ENCODE peak calls at places on chromosomes 4 and X, in six cellular contexts. One of them, this sample, is unnamed. For H3K4me1, the result is how much of the 10 kb centered on the place peaks cover.

GRCh38 chr4:168484626-168485025 is 4.3 kb upstream of the DDX60L start:
- DNase-seq in transverse colon: no peak
- DNase-seq in tibial nerve: no peak
- DNase-seq in right lobe of liver: no peak
- DNase-seq in H1: no peak
- DNase-seq in ovary: no peak
- DNase-seq in this sample: no peak

GRCh38 chr4:74109116-74109791 is 10.3 kb upstream of the CXCL2 start:
- DNase-seq in transverse colon: peak
- DNase-seq in tibial nerve: peak
- DNase-seq in right lobe of liver: no peak
- DNase-seq in H1: no peak
- DNase-seq in ovary: no peak
- DNase-seq in this sample: peak

GRCh38 chr4:47071863-47072441 is 40.6 kb downstream of the GABRB1 start:
- DNase-seq in transverse colon: no peak
- DNase-seq in tibial nerve: no peak
- DNase-seq in right lobe of liver: no peak
- DNase-seq in H1: no peak
- DNase-seq in ovary: no peak
- DNase-seq in this sample: no peak

GRCh38 chr4:74258949-74259348 is 49.3 kb upstream of the EPGN start:
- DNase-seq in transverse colon: peak
- DNase-seq in tibial nerve: peak
- DNase-seq in right lobe of liver: no peak
- DNase-seq in H1: no peak
- DNase-seq in ovary: no peak
- DNase-seq in this sample: peak

GRCh38 chr4:8244001-8244757 is 25.4 kb upstream of the HTRA3 start:
- DNase-seq in transverse colon: no peak
- DNase-seq in tibial nerve: no peak
- DNase-seq in right lobe of liver: peak
- DNase-seq in H1: no peak
- DNase-seq in ovary: no peak
- DNase-seq in this sample: no peak

GRCh38 chrX:154002215-154002719 is 17.4 kb downstream of the IRAK1 start:
- DNase-seq in transverse colon: peak
- DNase-seq in tibial nerve: no peak
- DNase-seq in right lobe of liver: no peak
- DNase-seq in H1: no peak
- DNase-seq in ovary: no peak
- DNase-seq in this sample: peak

GRCh38 chr4:186016796-186017195 is 52.2 kb upstream of the TLR3 start:
- DNase-seq in transverse colon: no peak
- DNase-seq in tibial nerve: no peak
- DNase-seq in right lobe of liver: no peak
- DNase-seq in H1: no peak
- DNase-seq in ovary: no peak
- DNase-seq in this sample: peak

GRCh38 chr4:154858166-154858565 is 77.1 kb downstream of the RBM46 start:
- DNase-seq in transverse colon: no peak
- DNase-seq in tibial nerve: no peak
- DNase-seq in right lobe of liver: no peak
- DNase-seq in H1: no peak
- DNase-seq in ovary: no peak
- DNase-seq in this sample: no peak

GRCh38 chr4:182478475-182478874 is 235.3 kb downstream of the TENM3 start:
- DNase-seq in transverse colon: no peak
- DNase-seq in tibial nerve: no peak
- DNase-seq in right lobe of liver: no peak
- DNase-seq in H1: no peak
- DNase-seq in ovary: no peak
- DNase-seq in this sample: no peak

GRCh38 chrX:134525086-134525792 is 65.3 kb downstream of the HPRT1 start:
- DNase-seq in transverse colon: no peak
- DNase-seq in tibial nerve: no peak
- DNase-seq in right lobe of liver: no peak
- DNase-seq in H1: no peak
- DNase-seq in ovary: no peak
- DNase-seq in this sample: no peak

GRCh38 chrX:68432648-68433047 is 647 bp downstream of the OPHN1 start:
- DNase-seq in transverse colon: no peak
- DNase-seq in tibial nerve: no peak
- DNase-seq in right lobe of liver: no peak
- DNase-seq in H1: no peak
- DNase-seq in ovary: no peak
- DNase-seq in this sample: peak

GRCh38 chr4:39662683-39663082 is 24.0 kb upstream of the SMIM14 start:
- DNase-seq in transverse colon: no peak
- DNase-seq in tibial nerve: no peak
- DNase-seq in right lobe of liver: no peak
- DNase-seq in H1: no peak
- DNase-seq in ovary: no peak
- DNase-seq in this sample: no peak

GRCh38 chr4:9703391-9703790 is 78.0 kb upstream of the DRD5 start:
- DNase-seq in transverse colon: peak
- DNase-seq in tibial nerve: peak
- DNase-seq in right lobe of liver: no peak
- DNase-seq in H1: peak
- DNase-seq in ovary: peak
- DNase-seq in this sample: peak

GRCh38 chr4:139550724-139551429 is 5.1 kb downstream of the SETD7 start:
- DNase-seq in transverse colon: no peak
- DNase-seq in tibial nerve: no peak
- DNase-seq in right lobe of liver: no peak
- DNase-seq in H1: no peak
- DNase-seq in ovary: peak
- DNase-seq in this sample: peak
- H3K4me1 ChIP-seq in transverse colon: under half
- H3K4me1 ChIP-seq in tibial nerve: half or more
- H3K4me1 ChIP-seq in right lobe of liver: under half
- H3K4me1 ChIP-seq in H1: under half
- H3K4me1 ChIP-seq in ovary: under half
- H3K4me1 ChIP-seq in this sample: under half

DNA sequence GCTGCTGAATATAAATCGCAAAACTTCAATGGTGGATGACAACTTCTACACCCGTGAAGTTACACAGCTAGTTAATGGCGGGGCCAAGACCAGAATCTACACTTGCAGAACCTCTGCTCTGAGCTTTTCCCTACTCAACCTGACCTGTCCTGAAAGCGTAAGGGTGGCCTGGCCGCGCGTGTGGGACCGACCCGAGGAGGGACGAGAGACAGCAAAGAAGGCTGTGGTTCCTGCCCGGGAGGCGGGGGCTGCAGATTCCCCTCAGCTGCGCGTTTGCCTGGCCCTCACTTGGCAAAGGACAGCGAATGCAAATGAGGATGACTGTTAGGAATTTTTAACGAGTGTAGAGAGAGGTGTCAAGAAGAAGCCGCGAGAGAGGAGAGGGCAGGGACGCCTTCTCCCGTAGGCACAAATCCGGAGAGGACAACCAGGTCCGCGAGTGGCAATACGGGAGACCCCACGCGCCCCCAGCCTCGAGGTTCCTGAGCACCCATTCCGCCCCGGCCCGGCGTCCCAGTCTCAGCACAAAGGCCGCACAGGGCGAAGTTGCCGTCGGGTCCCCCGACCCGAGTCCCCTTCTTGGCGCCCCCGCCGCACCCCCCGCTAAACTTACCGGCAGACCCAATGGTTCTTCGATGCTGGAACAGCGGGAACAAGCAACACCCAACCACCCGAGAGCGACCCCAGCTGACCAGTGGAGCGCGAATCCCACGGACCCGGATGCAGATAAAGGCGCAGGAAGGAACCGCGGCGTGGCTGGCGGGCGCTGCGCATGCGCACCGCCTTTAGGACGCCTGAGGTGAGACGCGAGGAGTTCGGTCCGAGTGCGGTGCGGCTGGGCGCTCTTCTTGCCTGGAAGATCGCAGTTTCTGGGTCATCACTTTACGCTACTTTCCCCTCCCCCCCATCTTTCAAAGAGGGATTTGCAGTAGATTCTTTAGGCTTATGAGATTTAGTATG is at the start of gene GNPDA2:
- DNase-seq in transverse colon: peak
- DNase-seq in tibial nerve: peak
- DNase-seq in right lobe of liver: peak
- DNase-seq in H1: peak
- DNase-seq in ovary: peak
- DNase-seq in this sample: peak
- TF ChIP-seq POLR2A in transverse colon: peak
- TF ChIP-seq POLR2A in tibial nerve: peak
- TF ChIP-seq POLR2A in right lobe of liver: peak
- TF ChIP-seq POLR2A in H1: peak
- TF ChIP-seq POLR2A in ovary: peak
- TF ChIP-seq POLR2A in this sample: no peak

DNA sequence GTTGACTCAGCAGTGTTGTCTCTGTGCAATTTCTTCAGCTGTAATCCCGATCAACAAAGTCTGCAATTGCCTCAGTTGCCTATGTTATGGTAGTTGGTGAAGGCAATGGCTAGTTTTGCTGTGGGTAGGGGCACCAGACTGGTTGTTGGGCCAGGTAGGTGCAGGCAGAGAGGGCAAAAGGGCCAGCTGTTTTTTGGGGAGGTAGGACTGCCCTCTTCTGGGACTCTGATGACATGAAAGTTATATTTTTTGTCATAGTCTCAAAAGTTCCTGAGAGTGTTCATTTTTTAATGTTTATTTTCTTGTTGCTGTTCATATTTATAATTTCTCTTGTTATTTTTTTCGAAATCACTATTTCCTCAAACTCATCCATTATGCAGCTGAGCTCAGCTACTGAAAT is 25.1 kb downstream of the DCAF12L2 start:
- DNase-seq in transverse colon: no peak
- DNase-seq in tibial nerve: no peak
- DNase-seq in right lobe of liver: no peak
- DNase-seq in H1: no peak
- DNase-seq in ovary: no peak
- DNase-seq in this sample: no peak
- TF ChIP-seq CTCF in transverse colon: no peak
- TF ChIP-seq CTCF in tibial nerve: no peak
- TF ChIP-seq CTCF in right lobe of liver: no peak
- TF ChIP-seq CTCF in H1: no peak
- TF ChIP-seq CTCF in ovary: no peak
- TF ChIP-seq CTCF in this sample: no peak

DNA sequence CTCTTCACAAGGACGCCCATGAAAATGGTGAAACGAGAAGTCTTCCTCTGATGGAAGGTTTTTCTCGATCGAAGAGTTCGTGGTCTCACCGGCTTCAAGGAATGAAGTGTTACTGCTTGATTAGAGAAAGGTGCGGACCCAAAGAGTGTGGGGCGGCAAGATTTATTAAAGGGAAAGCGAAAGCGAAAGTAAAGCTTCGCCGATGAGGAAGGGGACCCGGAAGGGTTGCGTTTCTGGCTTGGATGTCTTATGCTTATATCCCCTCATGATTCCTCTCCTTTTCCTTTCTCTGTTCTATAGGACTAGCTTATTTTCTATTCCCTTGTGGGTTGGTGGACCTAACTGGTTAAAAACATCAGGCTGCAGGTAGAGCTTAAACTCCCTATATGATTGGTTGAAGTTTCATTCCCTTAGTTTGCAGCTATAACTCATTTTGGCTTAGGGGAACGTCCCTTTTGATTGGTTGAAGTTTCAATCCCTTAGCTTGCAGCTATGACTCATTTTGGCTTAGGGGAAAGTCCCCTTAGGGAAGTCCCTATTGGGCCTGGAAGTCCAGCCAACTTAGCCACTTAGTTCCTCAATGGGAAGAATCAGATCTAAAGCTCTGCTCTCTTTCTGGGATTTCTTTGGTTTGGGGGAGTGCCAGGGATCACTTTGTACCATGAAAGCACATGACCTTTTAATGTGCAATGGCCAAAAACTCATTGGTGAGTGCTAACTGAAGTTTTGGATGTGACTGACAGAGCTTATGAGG is 1025.0 kb upstream of the PCDH10 start:
- DNase-seq in transverse colon: no peak
- DNase-seq in tibial nerve: no peak
- DNase-seq in right lobe of liver: no peak
- DNase-seq in H1: peak
- DNase-seq in ovary: no peak
- DNase-seq in this sample: no peak
- H3K4me1 ChIP-seq in transverse colon: under half
- H3K4me1 ChIP-seq in tibial nerve: under half
- H3K4me1 ChIP-seq in right lobe of liver: under half
- H3K4me1 ChIP-seq in H1: under half
- H3K4me1 ChIP-seq in ovary: under half
- H3K4me1 ChIP-seq in this sample: under half

GRCh38 chr4:314296-314903 is 9.1 kb upstream of the ZNF732 start:
- DNase-seq in transverse colon: no peak
- DNase-seq in tibial nerve: no peak
- DNase-seq in right lobe of liver: no peak
- DNase-seq in H1: no peak
- DNase-seq in ovary: no peak
- DNase-seq in this sample: no peak
- TF ChIP-seq POLR2A in transverse colon: no peak
- TF ChIP-seq POLR2A in tibial nerve: no peak
- TF ChIP-seq POLR2A in right lobe of liver: no peak
- TF ChIP-seq POLR2A in H1: no peak
- TF ChIP-seq POLR2A in ovary: no peak
- TF ChIP-seq POLR2A in this sample: no peak